ENCODE peak calls at places on chromosome 17, in seven cellular contexts. P, M, Q, G, F, R and J are unnamed samples.

GRCh38 chr17:27224526-27225315 is 69.2 kb upstream of the WSB1 start:
- DNase-seq in P (no peak), G (peak; percentile 18), M (no peak), Q (no peak), F (no peak), R (no peak), J (no peak)

GRCh38 chr17:60773552-60773951 is 95.9 kb downstream of the BCAS3 start:
- DNase-seq in G (no peak), R (no peak), P (no peak), F (no peak), M (no peak), Q (no peak), J (no peak)

GRCh38 chr17:38352245-38353083 is 820 bp downstream of the SOCS7 start:
- DNase-seq in G (peak; percentile 15), M (peak; percentile 27), Q (peak; percentile 30), P (no peak), R (no peak), F (no peak), J (peak; percentile 37)

GRCh38 chr17:5840811-5841446 is 229.2 kb upstream of the WSCD1 start:
- DNase-seq in R (no peak), Q (no peak), M (no peak), G (no peak), P (no peak), F (no peak), J (no peak)

GRCh38 chr17:74493381-74493833 is 27.0 kb downstream of the CD300A start:
- DNase-seq in M (peak; percentile 75), P (peak; percentile 23), F (peak; percentile 42), Q (peak; percentile 43), R (peak; percentile 85), G (peak; percentile 35), J (peak; percentile 60)

GRCh38 chr17:45138911-45139532 is 3.5 kb downstream of the ACBD4 start:
- DNase-seq in M (no peak), G (no peak), R (no peak), Q (no peak), P (no peak), F (no peak), J (no peak)

GRCh38 chr17:7858487-7858832 is 657 bp downstream of the CYB5D1 start:
- DNase-seq in G (peak; percentile 39), R (no peak), F (no peak), P (no peak), Q (no peak), M (peak; percentile 61), J (no peak)

GRCh38 chr17:50918933-50919296 is 52.8 kb upstream of the TOB1 start:
- DNase-seq in R (no peak), F (no peak), G (peak; percentile 15), P (no peak), Q (no peak), M (peak; percentile 50), J (no peak)

GRCh38 chr17:16652847-16653366 is 743 bp downstream of the ZNF624 start:
- DNase-seq in M (no peak), G (no peak), R (no peak), F (no peak), P (no peak), Q (no peak), J (peak; percentile 45)

GRCh38 chr17:41537990-41538389 is 9.9 kb upstream of the KRT19 start:
- DNase-seq in G (no peak), P (no peak), M (no peak), Q (no peak), R (no peak), F (no peak), J (no peak)

GRCh38 chr17:68849673-68850260 is 105.4 kb downstream of the ABCA8 start:
- DNase-seq in G (no peak), P (no peak), R (no peak), Q (no peak), M (no peak), F (no peak), J (no peak)

GRCh38 chr17:72646176-72646575 is 446.3 kb downstream of the SLC39A11 start:
- DNase-seq in M (no peak), F (no peak), G (no peak), P (no peak), R (no peak), Q (no peak), J (no peak)

GRCh38 chr17:47718634-47719405 is 14.2 kb upstream of the TBX21 start:
- DNase-seq in P (no peak), F (no peak), M (no peak), Q (no peak), G (no peak), R (no peak), J (no peak)

GRCh38 chr17:72212041-72212440 is 91.2 kb downstream of the SOX9 start:
- DNase-seq in P (no peak), R (no peak), Q (no peak), M (no peak), F (no peak), G (no peak), J (no peak)

GRCh38 chr17:68784431-68784830 is 170.8 kb downstream of the ABCA8 start:
- DNase-seq in R (no peak), M (no peak), P (no peak), F (no peak), Q (no peak), G (no peak), J (no peak)

GRCh38 chr17:79631640-79632431 is 21.0 kb upstream of the RBFOX3 start:
- DNase-seq in F (no peak), M (peak; percentile 9), R (no peak), P (no peak), Q (no peak), G (no peak), J (no peak)

GRCh38 chr17:57755479-57756070 is 10.5 kb upstream of the CCDC182 start:
- DNase-seq in G (no peak), Q (no peak), R (no peak), P (no peak), M (no peak), F (no peak), J (no peak)

GRCh38 chr17:74332017-74332650 is 6.1 kb downstream of the KIF19 start:
- DNase-seq in F (no peak), Q (no peak), R (no peak), G (no peak), P (no peak), M (no peak), J (no peak)

GRCh38 chr17:54967621-54968258 is 714 bp downstream of the COX11 start:
- DNase-seq in Q (peak; percentile 3), P (no peak), R (peak; percentile 46), F (no peak), M (no peak), G (peak; percentile 54), J (peak; percentile 34)

GRCh38 chr17:68834328-68834836 is 120.8 kb downstream of the ABCA8 start:
- DNase-seq in R (no peak), M (no peak), P (no peak), F (no peak), Q (no peak), G (no peak), J (no peak)